ENCODE peak calls at places on chromosomes 7 and 10, in five cellular contexts. One of them, this sample, is unnamed.

GRCh38 chr10:130547368-130547767 is 411.2 kb downstream of the GLRX3 start:
- DNase-seq in SK-N-SH: peak; percentile 54
- DNase-seq in omental fat pad: no peak
- DNase-seq in MM.1S: no peak
- DNase-seq in fibroblast of the aortic adventitia: no peak
- DNase-seq in this sample: no peak

GRCh38 chr7:33873981-33874750 is 31.2 kb upstream of the BMPER start:
- DNase-seq in SK-N-SH: no peak
- DNase-seq in omental fat pad: no peak
- DNase-seq in MM.1S: no peak
- DNase-seq in fibroblast of the aortic adventitia: peak; percentile 81
- DNase-seq in this sample: no peak

GRCh38 chr10:79128923-79129305 is 60.1 kb downstream of the ZMIZ1 start:
- DNase-seq in SK-N-SH: peak; percentile 62
- DNase-seq in omental fat pad: no peak
- DNase-seq in MM.1S: no peak
- DNase-seq in fibroblast of the aortic adventitia: no peak
- DNase-seq in this sample: no peak

GRCh38 chr10:47076949-47077348 is 165.7 kb downstream of the PTPN20 start:
- DNase-seq in SK-N-SH: no peak
- DNase-seq in omental fat pad: no peak
- DNase-seq in MM.1S: no peak
- DNase-seq in fibroblast of the aortic adventitia: peak; percentile 9
- DNase-seq in this sample: no peak

GRCh38 chr10:26733750-26734568 is 36.5 kb downstream of the PDSS1 start:
- DNase-seq in SK-N-SH: no peak
- DNase-seq in omental fat pad: no peak
- DNase-seq in MM.1S: no peak
- DNase-seq in fibroblast of the aortic adventitia: no peak
- DNase-seq in this sample: no peak

GRCh38 chr7:133484135-133484534 is 231.3 kb downstream of the EXOC4 start:
- DNase-seq in SK-N-SH: no peak
- DNase-seq in omental fat pad: no peak
- DNase-seq in MM.1S: no peak
- DNase-seq in fibroblast of the aortic adventitia: no peak
- DNase-seq in this sample: no peak

GRCh38 chr10:47423476-47423875 is 39.4 kb upstream of the ZNF488 start:
- DNase-seq in SK-N-SH: no peak
- DNase-seq in omental fat pad: no peak
- DNase-seq in MM.1S: no peak
- DNase-seq in fibroblast of the aortic adventitia: no peak
- DNase-seq in this sample: no peak

GRCh38 chr10:4941540-4942330 is 21.5 kb upstream of the AKR1C1 start:
- DNase-seq in SK-N-SH: no peak
- DNase-seq in omental fat pad: no peak
- DNase-seq in MM.1S: no peak
- DNase-seq in fibroblast of the aortic adventitia: peak; percentile 70
- DNase-seq in this sample: no peak

GRCh38 chr7:78090616-78091015 is 292.0 kb downstream of the PHTF2 start:
- DNase-seq in SK-N-SH: no peak
- DNase-seq in omental fat pad: no peak
- DNase-seq in MM.1S: no peak
- DNase-seq in fibroblast of the aortic adventitia: no peak
- DNase-seq in this sample: no peak

GRCh38 chr10:91154842-91155241 is 65.6 kb upstream of the PCGF5 start:
- DNase-seq in SK-N-SH: no peak
- DNase-seq in omental fat pad: no peak
- DNase-seq in MM.1S: no peak
- DNase-seq in fibroblast of the aortic adventitia: no peak
- DNase-seq in this sample: no peak

GRCh38 chr7:100465702-100466311 is 1.7 kb upstream of the SPACDR start:
- DNase-seq in SK-N-SH: peak; percentile 98
- DNase-seq in omental fat pad: no peak
- DNase-seq in MM.1S: no peak
- DNase-seq in fibroblast of the aortic adventitia: peak; percentile 69
- DNase-seq in this sample: peak; percentile 61

GRCh38 chr10:124708922-124709520 is 35.2 kb downstream of the FAM53B start:
- DNase-seq in SK-N-SH: peak; percentile 85
- DNase-seq in omental fat pad: no peak
- DNase-seq in MM.1S: no peak
- DNase-seq in fibroblast of the aortic adventitia: no peak
- DNase-seq in this sample: no peak

GRCh38 chr10:28177944-28178637 is 124.8 kb downstream of the MPP7 start:
- DNase-seq in SK-N-SH: no peak
- DNase-seq in omental fat pad: no peak
- DNase-seq in MM.1S: peak; percentile 64
- DNase-seq in fibroblast of the aortic adventitia: peak; percentile 19
- DNase-seq in this sample: peak; percentile 12

GRCh38 chr10:122342293-122343134 is 32.0 kb upstream of the PLEKHA1 start:
- DNase-seq in SK-N-SH: peak; percentile 63
- DNase-seq in omental fat pad: no peak
- DNase-seq in MM.1S: no peak
- DNase-seq in fibroblast of the aortic adventitia: peak; percentile 72
- DNase-seq in this sample: peak; percentile 55

GRCh38 chr7:114481995-114482394 is 67.4 kb downstream of the FOXP2 start:
- DNase-seq in SK-N-SH: no peak
- DNase-seq in omental fat pad: no peak
- DNase-seq in MM.1S: no peak
- DNase-seq in fibroblast of the aortic adventitia: peak; percentile 54
- DNase-seq in this sample: no peak

GRCh38 chr7:78438433-78438832 is 639.9 kb downstream of the PHTF2 start:
- DNase-seq in SK-N-SH: no peak
- DNase-seq in omental fat pad: no peak
- DNase-seq in MM.1S: no peak
- DNase-seq in fibroblast of the aortic adventitia: no peak
- DNase-seq in this sample: no peak

GRCh38 chr10:6201511-6201975 is 1.2 kb upstream of the PFKFB3 start:
- DNase-seq in SK-N-SH: peak; percentile 85
- DNase-seq in omental fat pad: no peak
- DNase-seq in MM.1S: peak; percentile 86
- DNase-seq in fibroblast of the aortic adventitia: peak; percentile 39
- DNase-seq in this sample: peak; percentile 94

GRCh38 chr7:128221929-128222403 is 19.1 kb upstream of the LEP start:
- DNase-seq in SK-N-SH: peak; percentile 69
- DNase-seq in omental fat pad: no peak
- DNase-seq in MM.1S: no peak
- DNase-seq in fibroblast of the aortic adventitia: peak; percentile 53
- DNase-seq in this sample: no peak

GRCh38 chr10:24722131-24722675 is 1.5 kb downstream of the ARHGAP21 start:
- DNase-seq in SK-N-SH: no peak
- DNase-seq in omental fat pad: no peak
- DNase-seq in MM.1S: peak; percentile 48
- DNase-seq in fibroblast of the aortic adventitia: peak; percentile 52
- DNase-seq in this sample: no peak

GRCh38 chr10:100733319-100733718 is 12.1 kb upstream of the PAX2 start:
- DNase-seq in SK-N-SH: no peak
- DNase-seq in omental fat pad: no peak
- DNase-seq in MM.1S: no peak
- DNase-seq in fibroblast of the aortic adventitia: no peak
- DNase-seq in this sample: no peak

GRCh38 chr10:100731603-100732596 is 13.5 kb upstream of the PAX2 start:
- DNase-seq in SK-N-SH: peak; percentile 33
- DNase-seq in omental fat pad: no peak
- DNase-seq in MM.1S: no peak
- DNase-seq in fibroblast of the aortic adventitia: no peak
- DNase-seq in this sample: peak; percentile 39

GRCh38 chr10:100729877-100730738 is 15.3 kb upstream of the PAX2 start:
- DNase-seq in SK-N-SH: peak; percentile 70
- DNase-seq in omental fat pad: no peak
- DNase-seq in MM.1S: no peak
- DNase-seq in fibroblast of the aortic adventitia: no peak
- DNase-seq in this sample: peak; percentile 36

GRCh38 chr10:100728928-100729876 is 16.2 kb upstream of the PAX2 start:
- DNase-seq in SK-N-SH: peak; percentile 83
- DNase-seq in omental fat pad: no peak
- DNase-seq in MM.1S: no peak
- DNase-seq in fibroblast of the aortic adventitia: peak; percentile 18
- DNase-seq in this sample: peak; percentile 67

DNA sequence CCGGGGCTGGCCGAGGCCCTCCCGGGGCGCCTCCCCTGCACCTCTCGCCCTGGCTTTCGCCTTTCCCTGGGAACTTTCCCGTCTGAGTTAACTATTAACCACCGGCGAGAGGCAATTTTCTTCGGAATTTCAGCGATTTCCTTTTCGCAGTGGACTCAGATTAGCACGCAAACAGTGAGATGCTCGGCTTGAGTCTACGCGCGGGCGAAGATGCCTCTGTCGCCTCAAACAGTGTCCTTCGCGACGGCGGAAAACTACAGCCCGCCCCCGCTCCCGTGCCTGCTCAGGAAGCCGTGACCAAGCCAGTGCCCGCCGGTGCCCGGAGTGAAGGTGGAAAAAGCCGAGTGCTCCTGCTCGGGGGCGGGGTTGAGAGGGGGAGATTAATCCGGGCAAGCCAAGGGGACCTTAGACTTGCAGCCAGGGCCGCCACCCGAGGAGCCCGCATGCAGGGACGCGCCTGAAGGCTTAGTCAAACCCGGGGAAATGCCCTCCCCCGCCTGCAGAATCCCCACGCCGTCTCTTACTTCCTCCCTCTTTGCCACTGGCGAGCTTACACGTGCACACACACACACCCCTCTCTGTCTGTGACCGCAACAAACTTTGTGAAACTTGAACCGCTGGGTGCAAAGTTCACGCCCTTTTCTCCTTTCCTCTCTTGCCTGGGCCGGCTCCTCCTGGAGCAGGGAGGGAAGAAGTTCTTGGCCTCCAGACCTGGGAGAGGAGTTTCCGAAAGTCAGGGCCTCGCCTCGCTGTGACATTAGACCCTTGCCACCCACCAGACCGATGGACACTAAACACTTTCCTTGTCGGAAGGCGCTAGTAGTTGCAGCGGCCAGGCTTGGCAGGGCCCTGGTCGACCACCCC is 14.4 kb upstream of the PAX2 start:
- DNase-seq in SK-N-SH: peak; percentile 57
- DNase-seq in omental fat pad: no peak
- DNase-seq in MM.1S: peak; percentile 56
- DNase-seq in fibroblast of the aortic adventitia: peak; percentile 26
- DNase-seq in this sample: peak; percentile 88
- TF ChIP-seq CTCF in SK-N-SH: no peak
- TF ChIP-seq CTCF in omental fat pad: no peak
- TF ChIP-seq CTCF in MM.1S: no peak
- TF ChIP-seq CTCF in fibroblast of the aortic adventitia: no peak
- TF ChIP-seq CTCF in this sample: no peak

DNA sequence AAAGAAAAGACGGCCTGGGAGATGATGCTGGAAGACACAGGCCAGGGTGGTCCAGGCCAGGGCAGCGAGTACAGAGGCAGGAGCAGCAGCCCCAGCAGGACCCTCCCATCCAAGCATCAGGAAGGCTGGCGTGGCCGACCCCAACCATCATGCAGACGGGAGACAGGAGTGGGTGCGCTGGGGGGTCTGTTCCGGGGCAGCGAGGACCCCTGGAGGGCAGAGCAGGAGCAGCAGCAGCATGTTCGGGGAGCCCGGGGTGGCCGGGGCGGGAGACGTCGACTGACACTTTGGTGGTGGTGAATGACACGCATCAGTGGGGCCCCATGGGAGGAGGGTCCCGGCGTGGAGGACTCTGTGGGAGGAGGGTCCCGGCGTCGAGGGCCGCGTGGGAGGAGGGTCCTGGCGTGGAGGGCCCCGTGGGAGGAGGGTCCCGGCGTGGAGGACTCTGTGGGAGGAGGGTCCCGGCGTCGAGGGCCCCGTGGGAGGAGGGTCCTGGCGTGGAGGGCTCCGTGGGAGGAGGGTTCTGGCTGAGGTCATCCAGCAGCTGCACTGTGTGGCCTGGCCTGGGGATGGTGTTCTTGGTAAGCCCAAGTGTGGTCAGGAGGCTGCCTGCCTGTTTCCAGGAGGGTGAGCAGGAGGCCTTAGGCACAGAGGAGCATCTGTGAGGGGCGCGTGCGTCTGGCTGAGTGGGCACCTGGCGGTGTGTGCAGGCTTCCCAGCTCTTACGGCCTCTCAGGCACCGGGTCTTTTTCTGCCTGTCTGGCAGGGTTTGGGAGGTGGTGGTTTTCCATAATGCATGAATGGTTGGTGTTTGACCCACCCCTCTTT is 38.9 kb downstream of the FAM20C start:
- DNase-seq in SK-N-SH: peak; percentile 60
- DNase-seq in omental fat pad: no peak
- DNase-seq in MM.1S: no peak
- DNase-seq in fibroblast of the aortic adventitia: no peak
- DNase-seq in this sample: no peak
- TF ChIP-seq CTCF in SK-N-SH: peak; percentile 37
- TF ChIP-seq CTCF in omental fat pad: no peak
- TF ChIP-seq CTCF in MM.1S: no peak
- TF ChIP-seq CTCF in fibroblast of the aortic adventitia: peak; percentile 24
- TF ChIP-seq CTCF in this sample: no peak

DNA sequence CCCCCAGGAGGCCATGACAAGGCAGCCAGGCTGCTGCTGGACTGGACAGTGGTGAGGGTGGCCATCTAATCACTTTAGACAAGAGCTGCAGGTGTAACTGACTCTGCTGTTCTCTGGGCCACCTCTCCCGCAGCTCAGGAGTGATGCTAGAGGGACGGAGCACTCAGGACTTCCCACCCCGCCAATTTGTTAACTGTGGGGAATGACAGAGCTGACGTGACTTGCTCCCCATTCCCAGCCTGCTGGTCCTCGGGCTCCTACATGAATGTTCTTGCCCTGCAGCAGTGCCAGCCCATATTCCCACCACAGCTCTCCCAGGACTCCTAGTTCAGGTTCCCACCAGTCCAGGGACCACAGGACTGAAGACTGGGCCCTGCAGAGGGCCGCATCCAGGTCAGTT is 16.7 kb upstream of the NPFFR1 start:
- DNase-seq in SK-N-SH: no peak
- DNase-seq in omental fat pad: peak; percentile 15
- DNase-seq in MM.1S: no peak
- DNase-seq in fibroblast of the aortic adventitia: no peak
- DNase-seq in this sample: no peak
- TF ChIP-seq CTCF in SK-N-SH: no peak
- TF ChIP-seq CTCF in omental fat pad: no peak
- TF ChIP-seq CTCF in MM.1S: no peak
- TF ChIP-seq CTCF in fibroblast of the aortic adventitia: no peak
- TF ChIP-seq CTCF in this sample: no peak

DNA sequence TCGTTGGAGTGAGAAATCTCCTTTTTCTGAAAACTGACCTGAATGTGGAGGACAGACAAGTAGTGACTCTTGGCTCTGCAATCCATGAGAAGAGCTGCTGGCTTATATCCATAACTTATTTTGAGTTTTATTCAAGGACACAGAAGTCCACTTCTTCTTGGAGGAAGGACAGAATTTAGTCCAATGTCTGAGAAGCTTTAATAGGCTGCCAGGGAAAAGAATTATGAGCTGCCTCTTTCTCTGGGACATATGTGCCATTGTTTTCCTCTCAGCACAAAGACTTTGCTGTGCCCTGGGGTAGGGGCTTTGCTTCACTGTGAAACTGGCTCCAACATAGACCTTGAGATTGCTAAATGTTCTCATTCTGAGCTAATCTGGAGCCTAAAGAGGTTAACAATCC is 20.5 kb upstream of the AOC1 start:
- DNase-seq in SK-N-SH: no peak
- DNase-seq in omental fat pad: no peak
- DNase-seq in MM.1S: no peak
- DNase-seq in fibroblast of the aortic adventitia: no peak
- DNase-seq in this sample: no peak
- TF ChIP-seq CTCF in SK-N-SH: no peak
- TF ChIP-seq CTCF in omental fat pad: no peak
- TF ChIP-seq CTCF in MM.1S: no peak
- TF ChIP-seq CTCF in fibroblast of the aortic adventitia: no peak
- TF ChIP-seq CTCF in this sample: no peak

GRCh38 chr10:74151057-74151878 is at the start of gene ADK:
- DNase-seq in SK-N-SH: peak; percentile 98
- DNase-seq in omental fat pad: peak; percentile 100
- DNase-seq in MM.1S: peak; percentile 99
- DNase-seq in fibroblast of the aortic adventitia: peak; percentile 98
- DNase-seq in this sample: peak; percentile 98
- TF ChIP-seq CTCF in SK-N-SH: peak; percentile 39
- TF ChIP-seq CTCF in omental fat pad: no peak
- TF ChIP-seq CTCF in MM.1S: peak; percentile 48
- TF ChIP-seq CTCF in fibroblast of the aortic adventitia: no peak
- TF ChIP-seq CTCF in this sample: peak; percentile 6

GRCh38 chr10:71134732-71135211 is 77.6 kb upstream of the UNC5B start:
- DNase-seq in SK-N-SH: no peak
- DNase-seq in omental fat pad: no peak
- DNase-seq in MM.1S: no peak
- DNase-seq in fibroblast of the aortic adventitia: no peak
- DNase-seq in this sample: no peak
- TF ChIP-seq CTCF in SK-N-SH: no peak
- TF ChIP-seq CTCF in omental fat pad: no peak
- TF ChIP-seq CTCF in MM.1S: no peak
- TF ChIP-seq CTCF in fibroblast of the aortic adventitia: no peak
- TF ChIP-seq CTCF in this sample: no peak